ENCODE peak calls at places on chromosome 21, in ten cellular contexts. Y is left lung; L is activated T-cell treated with anti-CD3 and anti-CD28 coated beads, Interleukin-2, amount 50 U/mL, for 72 hours; Q is RWPE1; X is right cardiac atrium; O is amniotic stem cell; T is fibroblast of the conjunctiva; Z is Karpas-422; N is left cardiac atrium; R is C1 segment of cervical spinal cord. C is an unnamed sample.

GRCh38 chr21:28402616-28402989 is 590.1 kb downstream of the LTN1 start:
- DNase-seq in X (no peak), O (no peak), Y (no peak), T (no peak), Q (no peak), N (no peak), R (no peak), Z (no peak), L (no peak), C (no peak)

GRCh38 chr21:15653710-15654109 is 76.1 kb upstream of the USP25 start:
- DNase-seq in Z (no peak), T (no peak), N (no peak), L (no peak), O (no peak), Y (no peak), X (no peak), Q (no peak), R (no peak), C (no peak)

GRCh38 chr21:16084776-16085364 is 355.1 kb downstream of the USP25 start:
- DNase-seq in X (peak), L (no peak), Q (no peak), Y (no peak), T (peak), O (no peak), R (no peak), Z (no peak), N (peak), C (peak)

GRCh38 chr21:31731112-31731801 is 661 bp downstream of the SCAF4 start:
- DNase-seq in R (peak), Z (peak), N (peak), Q (peak), T (no peak), Y (peak), X (peak), L (peak), O (no peak), C (peak)

GRCh38 chr21:34733866-34734265 is 65.1 kb downstream of the CLIC6 start:
- DNase-seq in Z (no peak), T (no peak), X (no peak), R (no peak), O (no peak), Y (no peak), L (no peak), Q (no peak), N (no peak), C (no peak)

GRCh38 chr21:32131960-32132359 is 146.9 kb downstream of the MIS18A start:
- DNase-seq in N (no peak), Y (no peak), Z (no peak), L (no peak), Q (no peak), O (no peak), T (no peak), X (no peak), R (no peak), C (no peak)

GRCh38 chr21:36704281-36704957 is 5.5 kb downstream of the SIM2 start:
- DNase-seq in X (no peak), T (no peak), N (no peak), Z (no peak), L (no peak), O (no peak), R (no peak), Q (no peak), Y (peak), C (no peak)

GRCh38 chr21:37552496-37553399 is 186.2 kb downstream of the DYRK1A start:
- DNase-seq in O (no peak), L (no peak), R (no peak), T (no peak), Q (no peak), N (peak), Y (no peak), X (peak), Z (no peak), C (no peak)

GRCh38 chr21:36613064-36613463 is 85.9 kb upstream of the SIM2 start:
- DNase-seq in L (no peak), Y (no peak), O (no peak), Z (no peak), T (no peak), Q (no peak), X (no peak), N (no peak), R (no peak), C (no peak)